ENCODE peak calls at places on chromosome 7, in nine cellular contexts. W is neural crest cell, K is glutamatergic neuron, B is GM20000, S is mammary epithelial cell, O is colonic mucosa, E is A549, C is foreskin fibroblast, J is BJ. N is an unnamed sample.

GRCh38 chr7:125355899-125356298 is 426.3 kb upstream of the POT1 start:
- DNase-seq in W (no peak), B (no peak), C (no peak), S (peak), J (no peak), E (no peak), K (no peak), O (no peak), N (no peak)

GRCh38 chr7:82598958-82599357 is 155.4 kb upstream of the CACNA2D1 start:
- DNase-seq in K (no peak), J (peak), W (no peak), C (peak), S (peak), B (no peak), O (no peak), E (no peak), N (peak)

GRCh38 chr7:100673942-100674431 is 447 bp downstream of the GNB2 start:
- DNase-seq in K (peak), B (peak), W (no peak), O (peak), S (peak), J (no peak), E (no peak), C (no peak), N (no peak)

GRCh38 chr7:70805360-70805759 is 326.6 kb upstream of the GALNT17 start:
- DNase-seq in O (no peak), J (no peak), B (no peak), E (no peak), S (no peak), K (no peak), C (no peak), W (no peak), N (no peak)

GRCh38 chr7:21352540-21353387 is 75.1 kb upstream of the SP4 start:
- DNase-seq in E (no peak), O (no peak), B (peak), C (no peak), J (no peak), K (no peak), W (no peak), S (no peak), N (no peak)

GRCh38 chr7:54542920-54543539 is 855 bp downstream of the VSTM2A start:
- DNase-seq in O (no peak), C (no peak), W (peak), S (peak), E (no peak), B (peak), J (no peak), K (no peak), N (no peak)

GRCh38 chr7:30164567-30164966 is 29.8 kb downstream of the MTURN start:
- DNase-seq in S (peak), C (peak), J (no peak), B (peak), W (no peak), E (peak), K (no peak), O (no peak), N (no peak)

GRCh38 chr7:24401628-24402593 is 117.9 kb downstream of the NPY start:
- DNase-seq in J (no peak), B (peak), W (no peak), K (no peak), C (peak), S (peak), O (no peak), E (peak), N (no peak)

GRCh38 chr7:153457796-153458195 is 594.4 kb upstream of the DPP6 start:
- DNase-seq in B (no peak), J (no peak), S (no peak), C (no peak), O (no peak), E (no peak), K (no peak), W (no peak), N (no peak)

GRCh38 chr7:75811894-75812678 is 1.5 kb downstream of the CCL24 start:
- DNase-seq in S (no peak), W (no peak), C (no peak), E (no peak), B (no peak), O (no peak), J (no peak), K (no peak), N (no peak)

GRCh38 chr7:1377111-1377909 is 82.0 kb downstream of the MICALL2 start:
- DNase-seq in B (no peak), W (no peak), O (no peak), E (no peak), J (no peak), C (no peak), K (no peak), S (no peak), N (no peak)
- TF ChIP-seq CTCF in B (no peak), W (no peak), O (no peak), E (peak), J (no peak), C (no peak), K (no peak), S (no peak), N (no peak)

GRCh38 chr7:111855842-111856227 is 293.5 kb upstream of the IMMP2L start:
- DNase-seq in W (no peak), J (no peak), O (no peak), S (no peak), E (no peak), B (peak), C (no peak), K (peak), N (no peak)
- TF ChIP-seq CTCF in W (no peak), J (peak), O (no peak), S (peak), E (no peak), B (no peak), C (peak), K (no peak), N (peak)

GRCh38 chr7:151679073-151679708 is 159.5 kb upstream of the RHEB start:
- DNase-seq in E (no peak), K (no peak), C (no peak), W (no peak), S (no peak), J (no peak), B (no peak), O (no peak), N (no peak)
- TF ChIP-seq CTCF in E (no peak), K (no peak), C (no peak), W (no peak), S (no peak), J (no peak), B (no peak), O (no peak), N (no peak)

GRCh38 chr7:44220046-44220720 is 19.4 kb downstream of the YKT6 start:
- DNase-seq in S (no peak), K (no peak), J (no peak), C (no peak), O (no peak), B (no peak), E (no peak), W (no peak), N (no peak)

GRCh38 chr7:44222776-44223261 is 22.0 kb downstream of the YKT6 start:
- DNase-seq in E (no peak), J (no peak), C (no peak), K (no peak), O (no peak), B (no peak), S (no peak), W (no peak), N (no peak)

GRCh38 chr7:44222074-44222473 is 21.3 kb downstream of the YKT6 start:
- DNase-seq in W (no peak), E (no peak), C (no peak), S (no peak), B (no peak), K (peak), J (no peak), O (no peak), N (no peak)

GRCh38 chr7:44220732-44221131 is 20.0 kb downstream of the YKT6 start:
- DNase-seq in S (no peak), B (no peak), O (no peak), J (no peak), E (no peak), W (no peak), K (peak), C (no peak), N (no peak)

GRCh38 chr7:44221231-44221791 is 20.5 kb downstream of the YKT6 start:
- DNase-seq in J (no peak), K (peak), O (no peak), C (no peak), S (no peak), B (no peak), W (peak), E (no peak), N (no peak)
- TF ChIP-seq CTCF in J (peak), K (no peak), O (no peak), C (no peak), S (no peak), B (no peak), W (no peak), E (no peak), N (no peak)

DNA sequence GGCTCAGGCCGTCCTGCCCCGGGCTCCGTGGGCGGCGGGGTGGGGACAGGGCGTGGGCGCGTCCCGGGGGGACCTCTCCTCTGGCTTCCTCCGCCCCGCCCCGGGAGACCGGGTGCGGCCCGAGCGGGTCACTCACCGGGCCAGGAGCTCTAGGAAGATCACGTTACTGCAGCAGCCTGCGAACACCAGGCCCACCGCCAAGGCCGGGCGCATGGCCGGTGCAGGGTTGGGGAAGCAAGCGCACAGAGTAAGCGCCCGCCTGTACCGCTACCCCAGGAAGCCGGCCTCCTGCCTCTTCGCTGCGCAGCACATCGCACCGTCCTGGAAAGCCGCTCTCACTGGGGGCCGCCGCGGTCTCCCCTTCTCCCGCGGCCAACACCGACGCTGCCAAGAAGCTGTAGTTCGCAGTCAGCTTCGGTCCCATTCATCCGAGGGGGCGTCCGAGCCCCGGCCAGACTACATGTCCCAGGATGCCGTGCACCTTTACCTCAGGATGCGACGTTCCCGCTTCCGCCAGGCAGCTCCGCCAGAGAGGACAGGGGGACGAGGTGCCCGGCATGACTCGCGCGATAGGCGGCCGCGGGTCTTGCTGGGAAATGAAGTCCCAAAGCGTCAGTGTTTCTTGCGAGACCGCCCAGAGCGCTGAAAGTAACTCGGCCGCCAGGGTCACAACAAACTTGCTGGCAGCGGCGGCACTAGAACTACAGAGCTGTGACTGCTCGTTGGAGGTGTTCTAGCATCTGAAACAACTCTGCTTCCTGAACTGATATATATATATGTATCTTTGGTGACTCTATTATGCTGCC is at the start of gene SLC35B4:
- DNase-seq in B (peak), J (peak), E (peak), O (peak), W (peak), K (peak), C (peak), S (peak), N (peak)
- TF ChIP-seq CTCF in B (no peak), J (peak), E (no peak), O (peak), W (peak), K (peak), C (peak), S (peak), N (peak)

DNA sequence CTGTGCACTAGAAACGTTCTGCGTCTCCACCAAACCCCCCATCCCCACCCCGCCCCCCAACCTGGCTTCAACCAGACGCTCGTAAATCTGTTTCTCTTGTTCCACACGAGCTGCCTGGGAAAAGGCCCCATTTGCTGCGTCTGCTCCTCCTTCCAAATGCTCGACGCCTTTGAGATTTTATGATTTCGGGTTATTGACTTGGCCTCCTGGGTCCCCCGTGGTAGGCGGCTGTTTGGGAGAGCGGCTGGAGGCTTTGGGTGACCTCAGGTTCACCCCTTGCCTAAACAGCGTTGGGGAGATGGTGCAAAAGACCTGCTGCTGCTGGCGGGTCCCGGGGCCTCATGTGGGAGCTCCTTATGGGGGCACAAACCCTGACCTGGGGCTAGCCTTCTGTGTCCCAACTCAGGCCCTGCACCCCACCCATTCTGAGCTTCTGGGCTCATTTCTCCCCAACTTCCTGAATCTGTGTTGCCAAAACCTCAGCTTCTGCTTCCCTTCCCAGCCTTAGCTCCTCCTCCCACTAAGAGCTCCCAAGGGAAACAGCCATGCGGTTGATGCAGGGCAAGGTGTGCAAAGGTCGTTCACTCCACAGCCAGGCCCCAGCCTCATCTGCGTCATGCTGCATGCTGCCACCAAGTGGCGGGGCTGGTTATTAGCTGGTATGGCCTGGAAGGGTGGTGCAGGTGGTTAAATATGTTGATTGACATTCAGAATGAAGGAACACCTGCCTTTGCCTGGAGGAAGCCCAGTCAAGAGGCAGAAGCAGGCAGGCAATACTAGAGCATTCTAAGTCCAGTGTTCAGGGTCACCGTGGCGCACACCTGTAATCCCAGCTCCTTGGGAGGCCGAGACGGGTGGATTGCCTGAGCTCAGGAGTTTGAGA is 49.1 kb upstream of the ELN start:
- DNase-seq in K (peak), C (no peak), B (peak), S (peak), E (peak), W (no peak), J (no peak), O (peak), N (no peak)
- TF ChIP-seq CTCF in K (no peak), C (no peak), B (peak), S (peak), E (peak), W (peak), J (peak), O (peak), N (peak)

N was measured in AG09309.